ENCODE peak calls at places on chromosomes 5 and 9, in five cellular contexts. B is lower leg skin, A is D721Med, X is left ventricle myocardium inferior, O is IMR-90. M is an unnamed sample.

GRCh38 chr9:89309608-89310485 is 1.1 kb upstream of the CKS2 start:
- DNase-seq in B (no peak), A (no peak), X (no peak), O (no peak), M (peak; percentile 22)

GRCh38 chr9:74285075-74285474 is 212.1 kb upstream of the RORB start:
- DNase-seq in B (no peak), A (no peak), X (no peak), O (no peak), M (no peak)

GRCh38 chr5:148768801-148769415 is 57.5 kb upstream of the ADRB2 start:
- DNase-seq in B (no peak), A (no peak), X (no peak), O (no peak), M (no peak)

GRCh38 chr5:145830594-145830993 is 4.5 kb downstream of the PRELID2 start:
- DNase-seq in B (no peak), A (no peak), X (no peak), O (peak; percentile 81), M (no peak)

GRCh38 chr5:137032929-137033328 is 466.2 kb downstream of the SPOCK1 start:
- DNase-seq in B (no peak), A (no peak), X (no peak), O (no peak), M (no peak)

GRCh38 chr5:57494104-57495098 is 11.8 kb upstream of the ACTBL2 start:
- DNase-seq in B (peak; percentile 79), A (no peak), X (peak; percentile 30), O (peak; percentile 98), M (peak; percentile 66)

GRCh38 chr9:12680341-12680740 is 12.8 kb upstream of the TYRP1 start:
- DNase-seq in B (no peak), A (no peak), X (no peak), O (peak; percentile 55), M (no peak)

GRCh38 chr5:157740211-157740610 is 3.3 kb upstream of the LSM11 start:
- DNase-seq in B (no peak), A (peak; percentile 24), X (no peak), O (no peak), M (peak; percentile 26)

GRCh38 chr9:38006981-38007380 is 62.0 kb downstream of the SHB start:
- DNase-seq in B (no peak), A (no peak), X (no peak), O (no peak), M (no peak)

GRCh38 chr9:75063556-75064305 is 24.2 kb downstream of the NMRK1 start:
- DNase-seq in B (no peak), A (no peak), X (no peak), O (peak; percentile 63), M (no peak)

GRCh38 chr9:93644397-93645088 is 68.2 kb downstream of the PHF2 start:
- DNase-seq in B (no peak), A (no peak), X (no peak), O (no peak), M (no peak)

GRCh38 chr5:110038297-110038997 is 348.7 kb downstream of the MAN2A1 start:
- DNase-seq in B (no peak), A (no peak), X (no peak), O (no peak), M (no peak)

GRCh38 chr5:7078901-7079300 is 317.0 kb upstream of the ADCY2 start:
- DNase-seq in B (no peak), A (no peak), X (no peak), O (no peak), M (peak; percentile 25)

GRCh38 chr5:143471041-143471509 is 67.6 kb upstream of the NR3C1 start:
- DNase-seq in B (no peak), A (no peak), X (no peak), O (peak; percentile 90), M (no peak)

GRCh38 chr5:6302099-6302498 is 76.2 kb downstream of the MED10 start:
- DNase-seq in B (no peak), A (no peak), X (no peak), O (no peak), M (no peak)

GRCh38 chr9:90919883-90920282 is 118.3 kb downstream of the SYK start:
- DNase-seq in B (no peak), A (no peak), X (peak; percentile 48), O (no peak), M (no peak)

GRCh38 chr5:76175051-76175666 is 92.0 kb downstream of the SV2C start:
- DNase-seq in B (no peak), A (peak; percentile 52), X (no peak), O (peak; percentile 48), M (peak; percentile 73)

GRCh38 chr5:139877129-139877597 is 81.6 kb downstream of the PSD2 start:
- DNase-seq in B (no peak), A (no peak), X (no peak), O (no peak), M (no peak)

GRCh38 chr5:101364469-101364868 is 461.4 kb upstream of the ST8SIA4 start:
- DNase-seq in B (peak; percentile 31), A (no peak), X (no peak), O (no peak), M (no peak)

GRCh38 chr9:32069169-32069813 is 315.2 kb upstream of the ACO1 start:
- DNase-seq in B (no peak), A (no peak), X (no peak), O (no peak), M (no peak)

GRCh38 chr9:114861273-114861672 is 55.4 kb upstream of the TNFSF15 start:
- DNase-seq in B (no peak), A (no peak), X (no peak), O (no peak), M (no peak)

GRCh38 chr5:36874465-36874864 is 2.1 kb upstream of the NIPBL start:
- DNase-seq in B (no peak), A (no peak), X (no peak), O (no peak), M (no peak)

GRCh38 chr5:124628721-124629596 is 117.5 kb downstream of the ZNF608 start:
- DNase-seq in B (peak; percentile 52), A (no peak), X (no peak), O (peak; percentile 99), M (no peak)

GRCh38 chr9:104855837-104856236 is 72.1 kb downstream of the ABCA1 start:
- DNase-seq in B (no peak), A (no peak), X (no peak), O (no peak), M (no peak)

GRCh38 chr5:28766565-28767158 is 1728.3 kb upstream of the CDH9 start:
- DNase-seq in B (no peak), A (no peak), X (no peak), O (peak; percentile 21), M (peak; percentile 2)
- TF ChIP-seq CTCF in B (no peak), A (peak; percentile 61), X (no peak), O (peak; percentile 38), M (no peak)

DNA sequence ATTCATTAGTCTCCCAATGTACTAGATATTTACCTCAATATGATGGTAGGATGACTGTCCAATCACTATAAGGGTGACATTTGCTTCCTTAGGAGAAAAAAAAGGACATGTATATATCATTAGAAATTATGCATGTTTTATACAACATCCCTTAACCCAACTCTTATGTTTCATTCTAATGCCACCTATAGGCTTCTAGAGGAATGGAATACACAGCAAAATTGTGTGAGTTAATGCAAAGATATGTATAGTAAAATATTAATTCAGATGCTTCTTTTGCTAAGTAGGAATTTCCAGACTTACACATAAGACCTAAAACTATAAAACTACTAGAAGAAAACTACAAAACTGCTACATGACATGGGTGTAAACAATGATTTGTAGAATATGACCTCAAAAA is 3.5 kb downstream of the PRXL2C start:
- DNase-seq in B (no peak), A (no peak), X (no peak), O (peak; percentile 51), M (no peak)
- TF ChIP-seq CTCF in B (no peak), A (peak; percentile 61), X (peak; percentile 26), O (peak; percentile 75), M (peak; percentile 32)

GRCh38 chr5:177554474-177555111 is at the start of gene FAM193B:
- DNase-seq in B (peak; percentile 90), A (peak; percentile 95), X (peak; percentile 93), O (peak; percentile 87), M (peak; percentile 97)
- TF ChIP-seq CTCF in B (no peak), A (peak; percentile 15), X (peak; percentile 41), O (peak; percentile 36), M (no peak)

GRCh38 chr5:78537406-78537805 is 111.2 kb downstream of the LHFPL2 start:
- DNase-seq in B (no peak), A (no peak), X (no peak), O (no peak), M (no peak)

GRCh38 chr5:78536797-78537196 is 111.8 kb downstream of the LHFPL2 start:
- DNase-seq in B (no peak), A (no peak), X (no peak), O (no peak), M (no peak)

GRCh38 chr5:78530342-78531096 is 118.1 kb downstream of the LHFPL2 start:
- DNase-seq in B (no peak), A (no peak), X (no peak), O (peak; percentile 99), M (no peak)

GRCh38 chr5:78534148-78535009 is 114.2 kb downstream of the LHFPL2 start:
- DNase-seq in B (no peak), A (no peak), X (peak; percentile 41), O (peak; percentile 72), M (no peak)

GRCh38 chr5:78533356-78533755 is 115.2 kb downstream of the LHFPL2 start:
- DNase-seq in B (no peak), A (no peak), X (no peak), O (peak; percentile 38), M (no peak)
- TF ChIP-seq CTCF in B (no peak), A (peak; percentile 58), X (peak; percentile 44), O (peak; percentile 48), M (no peak)

GRCh38 chr5:14465086-14465485 is 116.5 kb upstream of the OTULINL start:
- DNase-seq in B (no peak), A (no peak), X (no peak), O (peak; percentile 93), M (no peak)
- TF ChIP-seq CTCF in B (no peak), A (no peak), X (no peak), O (no peak), M (no peak)

DNA sequence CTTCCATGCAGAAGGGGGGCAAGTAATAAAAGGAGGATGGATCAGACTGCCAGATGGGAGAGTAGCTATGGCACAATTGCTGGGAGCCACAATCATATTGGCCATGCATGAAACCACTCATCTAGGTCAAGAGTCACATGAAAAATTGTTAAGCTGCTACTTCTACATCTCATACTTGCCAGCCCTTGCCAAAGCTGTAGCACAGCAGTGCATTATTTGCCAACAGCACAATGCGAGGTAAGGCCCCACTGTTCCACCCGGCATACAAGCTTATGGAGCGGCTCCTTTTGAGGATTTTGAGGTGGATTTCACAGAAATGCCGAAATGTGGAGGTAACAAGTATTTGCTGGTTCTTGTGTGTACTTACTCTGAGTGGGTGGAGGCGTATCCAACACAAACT is 109.9 kb upstream of the EPB41L4A start:
- DNase-seq in B (no peak), A (no peak), X (no peak), O (no peak), M (no peak)
- TF ChIP-seq CTCF in B (no peak), A (no peak), X (no peak), O (no peak), M (no peak)

GRCh38 chr5:64971538-64971937 is 202.8 kb downstream of the CWC27 start:
- DNase-seq in B (no peak), A (no peak), X (no peak), O (peak; percentile 48), M (no peak)
- TF ChIP-seq CTCF in B (no peak), A (no peak), X (peak; percentile 34), O (peak; percentile 38), M (no peak)

M was measured in activated CD8-positive, alpha-beta T cell treated with anti-CD3 and anti-CD28 coated beads for 36 hours.